ENCODE peak calls at places on chromosomes 4 and X, in five cellular contexts. G, N, D, Y and H are unnamed samples.

GRCh38 chr4:116202524-116202923 is 882.9 kb downstream of the TRAM1L1 start:
- DNase-seq in G (no peak), Y (no peak), N (no peak), D (no peak), H (no peak)

GRCh38 chr4:83906561-83906960 is 370.7 kb downstream of the GPAT3 start:
- DNase-seq in N (no peak), Y (no peak), D (no peak), G (no peak), H (no peak)

GRCh38 chrX:41906515-41907165 is 16.7 kb downstream of the CASK start:
- DNase-seq in D (no peak), N (no peak), G (no peak), Y (peak), H (no peak)

GRCh38 chrX:7059214-7059838 is 88.2 kb upstream of the STS start:
- DNase-seq in N (no peak), G (no peak), Y (no peak), D (no peak), H (no peak)

GRCh38 chr4:138572007-138572406 is 329.9 kb upstream of the SLC7A11 start:
- DNase-seq in D (no peak), N (no peak), Y (peak), G (no peak), H (no peak)

GRCh38 chr4:6301732-6302442 is 32.2 kb downstream of the WFS1 start:
- DNase-seq in D (no peak), N (no peak), G (no peak), Y (no peak), H (no peak)

GRCh38 chr4:183571350-183572076 is 66.7 kb downstream of the ING2 start:
- DNase-seq in D (no peak), G (no peak), Y (peak), N (no peak), H (no peak)

GRCh38 chrX:39985116-39985515 is 112.6 kb downstream of the BCOR start:
- DNase-seq in D (no peak), N (no peak), G (no peak), Y (no peak), H (no peak)

GRCh38 chr4:3300198-3300671 is 7.4 kb downstream of the RGS12 start:
- DNase-seq in G (no peak), Y (no peak), N (no peak), D (no peak), H (no peak)